ENCODE peak calls at places on chromosomes 4 and X, in six cellular contexts. S is right lobe of liver, L is fibroblast of lung, V is heart right ventricle, E is astrocyte, G is lower lobe of right lung. A is an unnamed sample.

GRCh38 chr4:181202249-181202648 is 1041.0 kb upstream of the TENM3 start:
- DNase-seq in S (no peak), L (no peak), V (no peak), E (no peak), G (no peak), A (no peak)

GRCh38 chrX:13903405-13903804 is 86.5 kb upstream of the GPM6B start:
- DNase-seq in S (no peak), L (peak), V (no peak), E (peak), G (no peak), A (no peak)

GRCh38 chr4:181030961-181031360 is 1212.2 kb upstream of the TENM3 start:
- DNase-seq in S (no peak), L (peak), V (no peak), E (peak), G (no peak), A (no peak)

GRCh38 chr4:176363072-176363471 is 43.3 kb downstream of the SPCS3 start:
- DNase-seq in S (no peak), L (peak), V (no peak), E (peak), G (no peak), A (no peak)

GRCh38 chrX:78123190-78123589 is 16.3 kb downstream of the TAF9B start:
- DNase-seq in S (no peak), L (peak), V (no peak), E (peak), G (no peak), A (no peak)

GRCh38 chrX:100980608-100981497 is 11.3 kb downstream of the ARL13A start:
- DNase-seq in S (no peak), L (peak), V (peak), E (peak), G (peak), A (no peak)

GRCh38 chr4:10589808-10590207 is 94.8 kb downstream of the CLNK start:
- DNase-seq in S (no peak), L (no peak), V (no peak), E (no peak), G (no peak), A (no peak)

GRCh38 chr4:78292336-78292735 is 235.2 kb downstream of the FRAS1 start:
- DNase-seq in S (no peak), L (no peak), V (no peak), E (no peak), G (no peak), A (no peak)

GRCh38 chr4:140012688-140013087 is 141.3 kb downstream of the MAML3 start:
- DNase-seq in S (peak), L (peak), V (peak), E (peak), G (peak), A (peak)

GRCh38 chrX:130171446-130172126 is at the start of gene RAB33A:
- DNase-seq in S (no peak), L (peak), V (peak), E (no peak), G (peak), A (peak)

GRCh38 chrX:16185725-16186136 is 18.4 kb downstream of the MAGEB17 start:
- DNase-seq in S (no peak), L (peak), V (no peak), E (peak), G (no peak), A (no peak)

GRCh38 chr4:152072001-152072485 is 311.2 kb upstream of the GATB start:
- DNase-seq in S (no peak), L (peak), V (peak), E (no peak), G (no peak), A (no peak)

GRCh38 chrX:2908125-2908685 is 20.9 kb downstream of the ARSD start:
- DNase-seq in S (no peak), L (no peak), V (no peak), E (no peak), G (no peak), A (no peak)

GRCh38 chr4:160848901-160849735 is 1314.7 kb downstream of the FSTL5 start:
- DNase-seq in S (no peak), L (peak), V (no peak), E (peak), G (no peak), A (no peak)

GRCh38 chr4:1449475-1449832 is 43.2 kb upstream of the NKX1-1 start:
- DNase-seq in S (no peak), L (no peak), V (no peak), E (no peak), G (peak), A (no peak)

GRCh38 chr4:88291003-88291402 is 6.6 kb upstream of the PPM1K start:
- DNase-seq in S (no peak), L (peak), V (no peak), E (peak), G (no peak), A (no peak)

GRCh38 chr4:160652790-160653189 is 1511.0 kb downstream of the FSTL5 start:
- DNase-seq in S (no peak), L (no peak), V (no peak), E (no peak), G (no peak), A (no peak)

GRCh38 chr4:176882201-176882600 is 89.5 kb upstream of the VEGFC start:
- DNase-seq in S (no peak), L (peak), V (no peak), E (peak), G (no peak), A (no peak)

GRCh38 chrX:38664285-38664684 is 102.9 kb downstream of the TSPAN7 start:
- DNase-seq in S (no peak), L (peak), V (no peak), E (peak), G (no peak), A (no peak)

GRCh38 chr4:76526585-76526990 is 91.6 kb downstream of the SHROOM3 start:
- DNase-seq in S (peak), L (peak), V (no peak), E (peak), G (no peak), A (no peak)

GRCh38 chr4:39963656-39964055 is 14.1 kb downstream of the PDS5A start:
- DNase-seq in S (no peak), L (no peak), V (no peak), E (no peak), G (no peak), A (no peak)

GRCh38 chr4:39961311-39961877 is 16.3 kb downstream of the PDS5A start:
- DNase-seq in S (peak), L (no peak), V (no peak), E (no peak), G (no peak), A (no peak)
- H3K27ac ChIP-seq in S (no peak), L (no peak), V (no peak), E (no peak), G (no peak), A (no peak)

GRCh38 chr4:42397256-42397634 is at the start of gene SHISA3:
- DNase-seq in S (no peak), L (peak), V (peak), E (no peak), G (no peak), A (no peak)
- H3K27ac ChIP-seq in S (no peak), L (no peak), V (peak), E (no peak), G (no peak), A (no peak)

DNA sequence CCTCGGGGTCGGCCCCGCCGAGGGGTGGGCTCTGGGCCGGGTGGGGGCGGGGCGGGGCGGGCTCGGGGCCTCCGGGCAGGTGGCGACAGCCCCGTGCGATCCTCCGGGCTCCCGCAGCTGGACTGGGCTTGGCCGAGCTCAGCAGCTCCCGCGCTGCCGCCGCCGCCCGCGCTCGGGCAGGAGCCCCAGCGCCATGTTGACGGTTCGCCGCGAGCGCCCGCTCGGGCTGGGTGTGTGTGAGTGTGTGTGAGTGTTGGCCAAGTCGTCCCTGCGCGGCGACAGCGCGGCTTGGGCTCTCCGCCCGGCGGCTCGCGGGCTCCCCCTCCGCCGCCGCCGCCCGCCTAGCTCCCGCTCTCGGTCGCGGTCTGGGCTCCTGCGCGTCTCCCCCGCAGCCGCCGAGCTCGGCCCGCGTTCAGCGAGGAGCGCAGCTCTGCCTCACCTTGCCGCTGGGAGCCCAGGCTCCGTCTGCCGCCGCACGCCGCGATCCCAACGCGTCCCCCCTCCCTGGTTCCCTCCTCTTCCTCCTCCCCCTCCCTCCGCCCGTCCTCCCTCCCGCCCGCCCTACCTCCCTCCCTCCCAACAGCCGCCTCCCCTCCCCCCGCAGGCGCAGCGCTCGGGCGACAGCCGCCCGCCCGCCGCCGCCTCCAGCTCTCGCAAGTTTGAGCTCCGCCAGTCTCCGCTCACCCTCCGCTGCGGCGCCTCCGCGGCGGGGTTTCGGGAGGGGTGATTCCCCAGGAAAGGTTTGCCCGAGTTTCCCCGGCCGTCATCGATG is at the start of gene BCOR:
- DNase-seq in S (peak), L (peak), V (peak), E (no peak), G (peak), A (peak)
- H3K27ac ChIP-seq in S (peak), L (peak), V (peak), E (peak), G (peak), A (peak)

GRCh38 chr4:148261861-148262260 is 180.4 kb downstream of the NR3C2 start:
- DNase-seq in S (no peak), L (peak), V (no peak), E (peak), G (no peak), A (no peak)
- H3K27ac ChIP-seq in S (no peak), L (no peak), V (no peak), E (no peak), G (no peak), A (no peak)

DNA sequence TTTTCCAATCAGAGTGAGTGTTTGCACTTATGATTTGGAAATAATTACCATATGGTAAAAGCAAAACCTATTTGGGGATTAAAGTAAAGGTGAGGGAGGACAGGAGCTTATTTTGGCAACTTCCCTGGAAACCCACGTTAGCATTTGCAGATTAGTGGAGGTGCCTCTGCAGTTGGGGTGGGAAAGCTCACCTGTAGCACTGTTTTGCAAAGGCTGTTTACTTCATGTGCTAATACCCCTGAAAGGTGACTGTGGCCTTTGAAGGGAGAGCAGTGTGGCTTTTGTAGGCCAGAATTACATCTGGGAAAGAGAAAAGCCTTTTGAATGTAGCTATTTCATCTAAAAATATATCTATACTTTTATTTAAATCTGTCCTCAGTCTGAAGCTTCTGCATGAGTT is 9.4 kb downstream of the SUPT20HL1 start:
- DNase-seq in S (no peak), L (no peak), V (no peak), E (no peak), G (no peak), A (no peak)
- H3K27ac ChIP-seq in S (no peak), L (no peak), V (no peak), E (no peak), G (no peak), A (no peak)

GRCh38 chr4:112882286-112882685 is 167.2 kb upstream of the ANK2 start:
- DNase-seq in S (no peak), L (no peak), V (no peak), E (no peak), G (no peak), A (no peak)
- H3K27ac ChIP-seq in S (no peak), L (no peak), V (no peak), E (no peak), G (no peak), A (peak)

GRCh38 chr4:53688186-53688790 is 97.0 kb upstream of the LNX1 start:
- DNase-seq in S (no peak), L (peak), V (no peak), E (peak), G (no peak), A (no peak)
- H3K27ac ChIP-seq in S (no peak), L (peak), V (no peak), E (peak), G (no peak), A (no peak)

DNA sequence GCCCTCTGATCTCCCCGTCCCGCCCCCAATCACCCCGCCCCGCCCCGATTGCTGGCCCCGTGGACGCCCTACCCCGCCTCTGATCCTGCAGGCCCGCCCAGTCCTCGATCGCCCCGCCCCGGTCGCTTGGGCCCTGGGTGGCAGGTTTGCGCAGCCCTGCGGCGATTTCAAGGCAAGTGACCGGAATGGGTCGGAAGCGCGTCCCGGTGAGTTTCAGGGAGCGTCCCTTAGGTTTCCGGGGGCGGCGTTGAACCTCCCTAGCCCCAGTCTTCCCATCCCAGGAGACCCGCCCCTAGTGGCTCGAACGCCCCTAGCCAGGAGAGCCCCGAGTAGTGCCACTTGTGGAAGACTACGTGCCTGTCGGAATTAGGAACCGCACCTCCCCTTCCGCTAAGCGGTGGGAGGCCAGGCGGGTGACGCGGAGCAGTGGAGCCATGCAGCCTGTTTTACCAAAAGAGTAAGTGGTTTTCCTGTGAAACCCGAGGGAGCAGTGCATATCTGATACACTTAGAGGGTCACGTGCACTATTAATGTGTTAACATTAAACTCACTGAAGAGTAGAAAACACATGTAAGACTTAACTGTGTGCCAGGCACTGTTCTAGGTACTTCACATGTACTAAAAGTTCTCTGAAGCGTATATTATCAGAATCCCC is 350 bp upstream of the TEC start:
- DNase-seq in S (peak), L (peak), V (peak), E (peak), G (peak), A (no peak)
- H3K27ac ChIP-seq in S (peak), L (peak), V (peak), E (no peak), G (peak), A (peak)